ENCODE peak calls at places on chromosome 12, in nine cellular contexts. K is effector memory CD4-positive, alpha-beta T cell; S is nucleus accumbens; B is CD8-positive, alpha-beta T cell; G is HFFc6; J is right cardiac atrium; T is CD4-positive, CD25-positive, alpha-beta regulatory T cell; M is upper lobe of right lung; L is stimulated activated CD4-positive, alpha-beta T cell treated with anti-CD3 and anti-CD28 coated beads, Interleukin-12 subunit alpha, Interleukin-12 subunit beta, amount 100 ng/mL, for 4 hours. H is an unnamed sample.

GRCh38 chr12:49190317-49190716 is 1.4 kb upstream of the TUBA1A start:
- DNase-seq in K (no peak), S (no peak), B (no peak), G (no peak), J (no peak), T (no peak), M (no peak), L (no peak), H (no peak)

GRCh38 chr12:128381537-128381936 is 114.6 kb downstream of the TMEM132C start:
- DNase-seq in K (no peak), S (peak; percentile 38), B (no peak), G (no peak), J (no peak), T (no peak), M (no peak), L (no peak), H (no peak)

GRCh38 chr12:93714382-93714781 is 37.2 kb downstream of the CRADD start:
- DNase-seq in K (no peak), S (no peak), B (no peak), G (peak; percentile 66), J (peak; percentile 11), T (no peak), M (no peak), L (no peak), H (no peak)

GRCh38 chr12:121770802-121771625 is 22.5 kb downstream of the RHOF start:
- DNase-seq in K (no peak), S (no peak), B (no peak), G (no peak), J (no peak), T (no peak), M (no peak), L (no peak), H (no peak)

GRCh38 chr12:115337693-115338543 is 653.9 kb upstream of the TBX3 start:
- DNase-seq in K (no peak), S (no peak), B (no peak), G (peak; percentile 95), J (peak; percentile 69), T (no peak), M (no peak), L (no peak), H (peak; percentile 73)

GRCh38 chr12:46387697-46388096 is 15.1 kb upstream of the SLC38A2 start:
- DNase-seq in K (no peak), S (no peak), B (no peak), G (no peak), J (no peak), T (no peak), M (no peak), L (no peak), H (no peak)

GRCh38 chr12:49057888-49058287 is 2.7 kb downstream of the KMT2D start:
- DNase-seq in K (no peak), S (no peak), B (no peak), G (no peak), J (no peak), T (no peak), M (no peak), L (no peak), H (peak; percentile 47)

GRCh38 chr12:110546339-110546738 is 36.8 kb downstream of the PPTC7 start:
- DNase-seq in K (no peak), S (no peak), B (no peak), G (peak; percentile 91), J (no peak), T (no peak), M (no peak), L (no peak), H (no peak)

GRCh38 chr12:78490841-78491240 is 373.7 kb upstream of the SYT1 start:
- DNase-seq in K (no peak), S (no peak), B (no peak), G (peak; percentile 2), J (no peak), T (no peak), M (no peak), L (no peak), H (no peak)

GRCh38 chr12:68358532-68359485 is 26.6 kb upstream of the MDM1 start:
- DNase-seq in K (peak; percentile 40), S (no peak), B (peak; percentile 46), G (peak; percentile 79), J (peak; percentile 35), T (peak; percentile 75), M (no peak), L (peak; percentile 36), H (no peak)

GRCh38 chr12:105820407-105821140 is 318.2 kb downstream of the NUAK1 start:
- DNase-seq in K (no peak), S (no peak), B (no peak), G (peak; percentile 77), J (peak; percentile 29), T (no peak), M (no peak), L (no peak), H (no peak)

GRCh38 chr12:15244341-15244740 is 23.1 kb upstream of the RERG start:
- DNase-seq in K (no peak), S (no peak), B (no peak), G (no peak), J (no peak), T (no peak), M (no peak), L (no peak), H (peak; percentile 86)

GRCh38 chr12:60335765-60336164 is 739.9 kb downstream of the SLC16A7 start:
- DNase-seq in K (no peak), S (no peak), B (no peak), G (peak; percentile 54), J (no peak), T (no peak), M (no peak), L (no peak), H (peak; percentile 3)

GRCh38 chr12:71475280-71475679 is 35.7 kb downstream of the LGR5 start:
- DNase-seq in K (no peak), S (peak; percentile 8), B (no peak), G (no peak), J (peak; percentile 44), T (no peak), M (no peak), L (no peak), H (peak; percentile 71)

GRCh38 chr12:92762773-92763172 is 60.0 kb downstream of the PLEKHG7 start:
- DNase-seq in K (no peak), S (no peak), B (no peak), G (no peak), J (no peak), T (no peak), M (no peak), L (no peak), H (no peak)

GRCh38 chr12:90854136-90854689 is 100.8 kb downstream of the CCER1 start:
- DNase-seq in K (no peak), S (no peak), B (no peak), G (peak; percentile 16), J (no peak), T (peak; percentile 4), M (no peak), L (no peak), H (peak; percentile 35)

GRCh38 chr12:76026643-76027063 is 4.9 kb downstream of the PHLDA1 start:
- DNase-seq in K (no peak), S (no peak), B (no peak), G (no peak), J (no peak), T (no peak), M (no peak), L (no peak), H (no peak)

GRCh38 chr12:53213348-53213747 is 6.3 kb upstream of the ITGB7 start:
- DNase-seq in K (peak; percentile 74), S (peak; percentile 76), B (peak; percentile 74), G (peak; percentile 60), J (peak; percentile 87), T (peak; percentile 80), M (peak; percentile 92), L (peak; percentile 87), H (peak; percentile 55)

GRCh38 chr12:25872137-25872536 is 86.3 kb upstream of the RASSF8 start:
- DNase-seq in K (no peak), S (no peak), B (no peak), G (no peak), J (no peak), T (no peak), M (no peak), L (no peak), H (no peak)

GRCh38 chr12:62732861-62733427 is 202.0 kb downstream of the PPM1H start:
- DNase-seq in K (no peak), S (no peak), B (no peak), G (peak; percentile 50), J (no peak), T (no peak), M (no peak), L (no peak), H (no peak)

GRCh38 chr12:76830456-76830855 is 48.4 kb downstream of the CSRP2 start:
- DNase-seq in K (no peak), S (no peak), B (no peak), G (no peak), J (no peak), T (no peak), M (no peak), L (no peak), H (no peak)

GRCh38 chr12:108063192-108063591 is 65.9 kb upstream of the WSCD2 start:
- DNase-seq in K (no peak), S (no peak), B (no peak), G (no peak), J (no peak), T (no peak), M (no peak), L (no peak), H (no peak)

GRCh38 chr12:34219046-34219770 is 196.9 kb downstream of the ALG10 start:
- DNase-seq in K (no peak), S (no peak), B (no peak), G (no peak), J (no peak), T (no peak), M (no peak), L (peak; percentile 13), H (no peak)

GRCh38 chr12:93777249-93777648 is 100.1 kb downstream of the CRADD start:
- DNase-seq in K (no peak), S (no peak), B (no peak), G (peak; percentile 80), J (no peak), T (no peak), M (no peak), L (no peak), H (no peak)

GRCh38 chr12:3252416-3252815 is 175.2 kb downstream of the TSPAN9 start:
- DNase-seq in K (no peak), S (no peak), B (no peak), G (no peak), J (peak; percentile 91), T (no peak), M (no peak), L (no peak), H (no peak)

GRCh38 chr12:105359840-105360239 is 29.3 kb downstream of the C12orf75 start:
- DNase-seq in K (no peak), S (no peak), B (no peak), G (no peak), J (no peak), T (no peak), M (no peak), L (no peak), H (no peak)

GRCh38 chr12:8157484-8158198 is 826 bp downstream of the ZNF705A start:
- DNase-seq in K (no peak), S (no peak), B (no peak), G (no peak), J (no peak), T (no peak), M (no peak), L (no peak), H (no peak)

GRCh38 chr12:120989687-120990086 is 11.3 kb downstream of the HNF1A start:
- DNase-seq in K (no peak), S (no peak), B (no peak), G (no peak), J (no peak), T (no peak), M (no peak), L (no peak), H (no peak)

GRCh38 chr12:46446645-46447044 is 74.1 kb upstream of the SLC38A2 start:
- DNase-seq in K (no peak), S (no peak), B (no peak), G (no peak), J (no peak), T (no peak), M (no peak), L (no peak), H (no peak)